ENCODE peak calls at places on chromosomes 12 and 14, in eight cellular contexts. E is NCI-H1436 treated with DMSO at 0.1 percent for 48 hours; H is GM03348; M is lower lobe of right lung; V is SK-N-SH; O is GM20000; C is stimulated activated CD4-positive, alpha-beta T cell treated with anti-CD3 and anti-CD28 coated beads, Interleukin-4, amount 100 ng/mL, for 4 hours; F is effector memory CD8-positive, alpha-beta T cell. B is an unnamed sample.

GRCh38 chr14:95649230-95649629 is 37.0 kb upstream of the TCL1B start:
- DNase-seq in C (no peak), O (no peak), M (no peak), E (no peak), F (no peak), H (no peak), V (no peak), B (no peak)

GRCh38 chr14:63276492-63277342 is 42.0 kb downstream of the GPHB5 start:
- DNase-seq in O (peak), H (peak), V (peak), F (no peak), M (no peak), C (no peak), E (peak), B (no peak)

GRCh38 chr14:20934148-20934762 is 21.0 kb upstream of the RNASE2 start:
- DNase-seq in V (peak), C (peak), E (no peak), O (peak), F (peak), M (peak), H (peak), B (peak)

GRCh38 chr12:122124370-122124769 is 45.8 kb downstream of the MLXIP start:
- DNase-seq in F (no peak), V (no peak), C (no peak), E (no peak), M (peak), H (no peak), O (no peak), B (no peak)

GRCh38 chr12:53750812-53751335 is 905 bp downstream of the CISTR start:
- DNase-seq in V (peak), C (no peak), F (no peak), H (no peak), E (no peak), M (peak), O (peak), B (peak)

GRCh38 chr14:53295985-53296582 is 143.0 kb upstream of the DDHD1 start:
- DNase-seq in O (peak), M (no peak), E (no peak), C (no peak), H (peak), F (peak), V (peak), B (peak)

GRCh38 chr14:25049127-25049558 is 804 bp downstream of the STXBP6 start:
- DNase-seq in H (peak), E (no peak), C (no peak), O (no peak), M (no peak), F (no peak), V (peak), B (no peak)

GRCh38 chr14:54129850-54130640 is 173.4 kb upstream of the BMP4 start:
- DNase-seq in F (no peak), H (no peak), E (no peak), V (no peak), O (no peak), C (no peak), M (no peak), B (no peak)

GRCh38 chr12:3869448-3869847 is 3.8 kb downstream of the PARP11 start:
- DNase-seq in E (no peak), M (no peak), O (no peak), H (no peak), C (no peak), F (no peak), V (no peak), B (no peak)

GRCh38 chr12:122523280-122523679 is 3.5 kb downstream of the RSRC2 start:
- DNase-seq in H (no peak), V (no peak), E (no peak), M (no peak), F (no peak), C (no peak), O (no peak), B (no peak)

GRCh38 chr12:49296836-49297694 is 2.1 kb downstream of the PRPH start:
- DNase-seq in O (peak), C (peak), E (no peak), F (peak), M (peak), V (peak), H (peak), B (no peak)

GRCh38 chr12:1630081-1630826 is 1.2 kb downstream of the WNT5B start:
- DNase-seq in F (no peak), C (no peak), H (peak), V (peak), E (no peak), M (peak), O (no peak), B (no peak)

GRCh38 chr12:113339540-113339939 is 4.6 kb upstream of the SLC8B1 start:
- DNase-seq in C (no peak), O (no peak), H (no peak), F (no peak), E (no peak), V (no peak), M (no peak), B (no peak)

GRCh38 chr14:88695873-88696272 is 96.9 kb downstream of the EML5 start:
- DNase-seq in M (no peak), H (peak), E (no peak), F (no peak), V (no peak), C (no peak), O (no peak), B (no peak)

GRCh38 chr12:12685305-12685704 is 10.7 kb downstream of the GPR19 start:
- DNase-seq in E (peak), C (no peak), O (no peak), V (no peak), M (no peak), H (no peak), F (no peak), B (no peak)

B was measured in immature natural killer cell.